ENCODE peak calls at places on chromosomes 3 and 15, in six cellular contexts. One of them, this sample, is unnamed.
A peak's percentile ranks its signal among the peaks of the same experiment; 100 is the strongest.

GRCh38 chr3:13484861-13485590 is 4.9 kb downstream of the HDAC11 start:
- DNase-seq in Right ventricle myocardium inferior: peak; percentile 89
- DNase-seq in Caki2: peak; percentile 86
- DNase-seq in T-helper 1 cell: no peak
- DNase-seq in DMS79: peak; percentile 58
- DNase-seq in T-helper 2 cell: no peak
- DNase-seq in this sample: no peak

GRCh38 chr3:53804697-53805462 is 41.3 kb downstream of the CHDH start:
- DNase-seq in Right ventricle myocardium inferior: no peak
- DNase-seq in Caki2: peak; percentile 72
- DNase-seq in T-helper 1 cell: no peak
- DNase-seq in DMS79: no peak
- DNase-seq in T-helper 2 cell: no peak
- DNase-seq in this sample: no peak

GRCh38 chr3:101780661-101781060 is 1.6 kb downstream of the NXPE3 start:
- DNase-seq in Right ventricle myocardium inferior: no peak
- DNase-seq in Caki2: peak; percentile 47
- DNase-seq in T-helper 1 cell: no peak
- DNase-seq in DMS79: no peak
- DNase-seq in T-helper 2 cell: no peak
- DNase-seq in this sample: peak; percentile 61

GRCh38 chr15:40130799-40131502 is 22.3 kb upstream of the BMF start:
- DNase-seq in Right ventricle myocardium inferior: no peak
- DNase-seq in Caki2: no peak
- DNase-seq in T-helper 1 cell: no peak
- DNase-seq in DMS79: no peak
- DNase-seq in T-helper 2 cell: no peak
- DNase-seq in this sample: peak; percentile 29

GRCh38 chr3:143090966-143091365 is 28.6 kb upstream of the CHST2 start:
- DNase-seq in Right ventricle myocardium inferior: no peak
- DNase-seq in Caki2: no peak
- DNase-seq in T-helper 1 cell: no peak
- DNase-seq in DMS79: no peak
- DNase-seq in T-helper 2 cell: no peak
- DNase-seq in this sample: no peak

GRCh38 chr3:127678611-127679533 is 6.1 kb downstream of the ABTB1 start:
- DNase-seq in Right ventricle myocardium inferior: no peak
- DNase-seq in Caki2: no peak
- DNase-seq in T-helper 1 cell: no peak
- DNase-seq in DMS79: no peak
- DNase-seq in T-helper 2 cell: no peak
- DNase-seq in this sample: no peak

GRCh38 chr3:108566599-108566998 is 22.6 kb downstream of the CIP2A start:
- DNase-seq in Right ventricle myocardium inferior: no peak
- DNase-seq in Caki2: no peak
- DNase-seq in T-helper 1 cell: no peak
- DNase-seq in DMS79: no peak
- DNase-seq in T-helper 2 cell: no peak
- DNase-seq in this sample: no peak

GRCh38 chr3:176906046-176906905 is 291.0 kb downstream of the TBL1XR1 start:
- DNase-seq in Right ventricle myocardium inferior: no peak
- DNase-seq in Caki2: peak; percentile 56
- DNase-seq in T-helper 1 cell: no peak
- DNase-seq in DMS79: peak; percentile 55
- DNase-seq in T-helper 2 cell: no peak
- DNase-seq in this sample: peak; percentile 67

GRCh38 chr15:90907051-90907660 is 4.1 kb downstream of the MAN2A2 start:
- DNase-seq in Right ventricle myocardium inferior: peak; percentile 53
- DNase-seq in Caki2: no peak
- DNase-seq in T-helper 1 cell: no peak
- DNase-seq in DMS79: no peak
- DNase-seq in T-helper 2 cell: no peak
- DNase-seq in this sample: no peak

GRCh38 chr3:152399374-152399773 is 130.6 kb downstream of the MBNL1 start:
- DNase-seq in Right ventricle myocardium inferior: no peak
- DNase-seq in Caki2: no peak
- DNase-seq in T-helper 1 cell: no peak
- DNase-seq in DMS79: no peak
- DNase-seq in T-helper 2 cell: no peak
- DNase-seq in this sample: no peak

GRCh38 chr3:135531996-135532395 is 433.5 kb upstream of the PPP2R3A start:
- DNase-seq in Right ventricle myocardium inferior: no peak
- DNase-seq in Caki2: no peak
- DNase-seq in T-helper 1 cell: no peak
- DNase-seq in DMS79: peak; percentile 66
- DNase-seq in T-helper 2 cell: no peak
- DNase-seq in this sample: no peak

GRCh38 chr3:172259726-172260248 is 188.5 kb downstream of the GHSR start:
- DNase-seq in Right ventricle myocardium inferior: no peak
- DNase-seq in Caki2: no peak
- DNase-seq in T-helper 1 cell: no peak
- DNase-seq in DMS79: no peak
- DNase-seq in T-helper 2 cell: no peak
- DNase-seq in this sample: no peak

GRCh38 chr3:193145248-193145647 is 95.8 kb upstream of the PLAAT1 start:
- DNase-seq in Right ventricle myocardium inferior: no peak
- DNase-seq in Caki2: no peak
- DNase-seq in T-helper 1 cell: no peak
- DNase-seq in DMS79: no peak
- DNase-seq in T-helper 2 cell: no peak
- DNase-seq in this sample: no peak

GRCh38 chr15:73677146-73677607 is 7.0 kb upstream of the CD276 start:
- DNase-seq in Right ventricle myocardium inferior: no peak
- DNase-seq in Caki2: peak; percentile 44
- DNase-seq in T-helper 1 cell: peak; percentile 31
- DNase-seq in DMS79: no peak
- DNase-seq in T-helper 2 cell: peak; percentile 33
- DNase-seq in this sample: peak; percentile 70

GRCh38 chr3:168671091-168671490 is 575.4 kb upstream of the GOLIM4 start:
- DNase-seq in Right ventricle myocardium inferior: no peak
- DNase-seq in Caki2: no peak
- DNase-seq in T-helper 1 cell: no peak
- DNase-seq in DMS79: no peak
- DNase-seq in T-helper 2 cell: no peak
- DNase-seq in this sample: peak; percentile 21

GRCh38 chr3:180744226-180744625 is 64.9 kb upstream of the CCDC39 start:
- DNase-seq in Right ventricle myocardium inferior: no peak
- DNase-seq in Caki2: no peak
- DNase-seq in T-helper 1 cell: no peak
- DNase-seq in DMS79: no peak
- DNase-seq in T-helper 2 cell: no peak
- DNase-seq in this sample: peak; percentile 62

GRCh38 chr3:169668957-169669681 is 5.6 kb upstream of the MECOM start:
- DNase-seq in Right ventricle myocardium inferior: peak; percentile 89
- DNase-seq in Caki2: peak; percentile 52
- DNase-seq in T-helper 1 cell: no peak
- DNase-seq in DMS79: peak; percentile 48
- DNase-seq in T-helper 2 cell: no peak
- DNase-seq in this sample: peak; percentile 69

GRCh38 chr3:10962481-10963036 is 30.0 kb upstream of the SLC6A1 start:
- DNase-seq in Right ventricle myocardium inferior: no peak
- DNase-seq in Caki2: no peak
- DNase-seq in T-helper 1 cell: no peak
- DNase-seq in DMS79: peak; percentile 69
- DNase-seq in T-helper 2 cell: no peak
- DNase-seq in this sample: no peak

GRCh38 chr15:41465822-41466421 is 27.8 kb upstream of the ITPKA start:
- DNase-seq in Right ventricle myocardium inferior: no peak
- DNase-seq in Caki2: peak; percentile 41
- DNase-seq in T-helper 1 cell: no peak
- DNase-seq in DMS79: no peak
- DNase-seq in T-helper 2 cell: no peak
- DNase-seq in this sample: peak; percentile 70

GRCh38 chr3:183489455-183490210 is 61.2 kb upstream of the MCF2L2 start:
- DNase-seq in Right ventricle myocardium inferior: no peak
- DNase-seq in Caki2: no peak
- DNase-seq in T-helper 1 cell: no peak
- DNase-seq in DMS79: no peak
- DNase-seq in T-helper 2 cell: no peak
- DNase-seq in this sample: no peak

GRCh38 chr3:112372396-112372795 is 39.4 kb downstream of the CD200 start:
- DNase-seq in Right ventricle myocardium inferior: no peak
- DNase-seq in Caki2: no peak
- DNase-seq in T-helper 1 cell: no peak
- DNase-seq in DMS79: no peak
- DNase-seq in T-helper 2 cell: no peak
- DNase-seq in this sample: no peak

GRCh38 chr15:55586808-55587207 is 1.3 kb downstream of the PYGO1 start:
- DNase-seq in Right ventricle myocardium inferior: no peak
- DNase-seq in Caki2: no peak
- DNase-seq in T-helper 1 cell: no peak
- DNase-seq in DMS79: no peak
- DNase-seq in T-helper 2 cell: no peak
- DNase-seq in this sample: no peak

GRCh38 chr3:111971533-111971932 is 7.3 kb upstream of the ABHD10 start:
- DNase-seq in Right ventricle myocardium inferior: no peak
- DNase-seq in Caki2: no peak
- DNase-seq in T-helper 1 cell: no peak
- DNase-seq in DMS79: no peak
- DNase-seq in T-helper 2 cell: no peak
- DNase-seq in this sample: no peak

GRCh38 chr3:55166577-55167555 is 239.0 kb upstream of the LRTM1 start:
- DNase-seq in Right ventricle myocardium inferior: no peak
- DNase-seq in Caki2: no peak
- DNase-seq in T-helper 1 cell: no peak
- DNase-seq in DMS79: peak; percentile 10
- DNase-seq in T-helper 2 cell: no peak
- DNase-seq in this sample: no peak

GRCh38 chr3:163490119-163490518 is 1588.2 kb downstream of the SI start:
- DNase-seq in Right ventricle myocardium inferior: no peak
- DNase-seq in Caki2: peak; percentile 35
- DNase-seq in T-helper 1 cell: no peak
- DNase-seq in DMS79: no peak
- DNase-seq in T-helper 2 cell: no peak
- DNase-seq in this sample: peak; percentile 63

This sample was measured in A673.